ENCODE peak calls at places on chromosome 19, in seven cellular contexts. C, W, E, D, U, Q and M are unnamed samples. For H3K36me3, the result is how much of the 10 kb centered on the place peaks cover.

GRCh38 chr19:533485-534058 is 2.0 kb downstream of the CDC34 start:
- DNase-seq in W (no peak), C (no peak), D (no peak), E (no peak), Q (no peak), U (no peak), M (no peak)

GRCh38 chr19:35766571-35767104 is 8.7 kb downstream of the PROSER3 start:
- DNase-seq in E (no peak), C (no peak), Q (no peak), U (no peak), D (no peak), W (no peak), M (no peak)

GRCh38 chr19:5489511-5489910 is 34.3 kb downstream of the ZNRF4 start:
- DNase-seq in C (no peak), W (no peak), Q (no peak), E (no peak), U (no peak), D (no peak), M (no peak)

GRCh38 chr19:5953034-5953589 is 24.8 kb downstream of the RANBP3 start:
- DNase-seq in U (no peak), E (peak), C (no peak), D (peak), W (no peak), Q (no peak), M (no peak)

GRCh38 chr19:49331616-49332055 is 3.6 kb upstream of the CD37 start:
- DNase-seq in W (no peak), Q (peak), E (peak), U (peak), C (no peak), D (peak), M (peak)

GRCh38 chr19:54201980-54202379 is 1.3 kb downstream of the RPS9 start:
- DNase-seq in Q (no peak), U (no peak), W (no peak), C (no peak), E (no peak), D (no peak), M (no peak)

GRCh38 chr19:35107541-35107939 is 8.1 kb upstream of the FXYD3 start:
- DNase-seq in U (no peak), D (no peak), E (no peak), C (peak), W (no peak), Q (no peak), M (no peak)

GRCh38 chr19:32178841-32179410 is 166.5 kb upstream of the ZNF507 start:
- DNase-seq in E (no peak), Q (no peak), U (no peak), W (no peak), D (no peak), C (no peak), M (no peak)

GRCh38 chr19:1068111-1069001 is 1.4 kb downstream of the ARHGAP45 start:
- DNase-seq in E (no peak), C (peak), D (no peak), W (no peak), U (no peak), Q (no peak), M (no peak)

GRCh38 chr19:8261881-8262280 is 46.3 kb downstream of the CD320 start:
- DNase-seq in Q (peak), C (no peak), W (no peak), D (no peak), U (peak), E (no peak), M (no peak)

GRCh38 chr19:12596485-12596884 is 14.1 kb downstream of the ZNF490 start:
- DNase-seq in U (no peak), Q (no peak), D (no peak), W (no peak), C (no peak), E (no peak), M (no peak)

GRCh38 chr19:11519138-11519537 is 9.8 kb downstream of the ECSIT start:
- DNase-seq in W (no peak), C (no peak), U (no peak), D (no peak), E (no peak), Q (no peak), M (no peak)

GRCh38 chr19:39390460-39390758 is 497 bp downstream of the PAF1 start:
- DNase-seq in U (peak), E (no peak), C (no peak), Q (peak), D (no peak), W (peak), M (peak)

GRCh38 chr19:49361438-49362047 is 673 bp downstream of the TEAD2 start:
- DNase-seq in D (peak), W (peak), U (peak), E (peak), C (peak), Q (peak), M (peak)

DNA sequence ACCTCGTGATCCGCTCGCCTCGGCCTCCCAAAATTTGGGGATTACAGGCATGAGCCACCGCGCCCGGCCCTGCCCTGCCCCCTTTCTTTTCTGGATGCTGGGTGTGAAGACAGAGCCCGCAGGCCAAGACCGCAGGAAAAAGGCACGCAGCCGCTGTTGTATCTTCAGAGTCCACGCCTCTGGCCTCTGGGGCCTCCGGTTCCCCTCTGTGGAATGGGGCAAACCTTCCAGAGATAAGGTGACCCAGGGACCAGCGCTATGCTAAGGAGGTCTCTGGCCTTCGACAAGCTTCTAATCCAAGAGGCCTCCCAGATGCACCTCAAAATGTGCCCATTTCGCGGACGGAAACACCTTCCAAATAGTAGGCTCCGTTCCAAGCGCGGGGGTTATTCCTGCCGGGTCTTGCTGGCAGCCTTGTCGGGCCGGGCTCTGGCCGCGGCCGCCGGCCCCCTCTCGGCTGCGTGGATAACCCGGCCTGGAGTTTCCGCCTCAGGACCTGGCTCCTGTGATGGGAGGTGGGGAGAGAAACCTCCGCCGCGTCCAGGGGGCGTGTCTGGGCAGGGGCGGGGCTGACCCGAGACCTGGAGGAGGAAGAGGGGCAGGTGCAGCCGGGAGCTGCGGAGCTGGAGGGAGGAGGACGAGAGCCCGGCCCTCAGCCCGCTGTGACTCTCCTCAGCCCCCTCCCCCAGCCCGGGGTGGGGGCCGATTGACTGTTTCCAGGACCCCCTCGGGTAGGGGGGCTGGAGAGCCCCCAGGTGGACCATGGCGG is 13.1 kb downstream of the TJP3 start:
- DNase-seq in W (peak), C (peak), U (peak), D (peak), Q (peak), E (peak), M (peak)
- H3K4me3 ChIP-seq in W (peak), C (no peak), U (peak), D (no peak), Q (peak), E (no peak), M (peak)

DNA sequence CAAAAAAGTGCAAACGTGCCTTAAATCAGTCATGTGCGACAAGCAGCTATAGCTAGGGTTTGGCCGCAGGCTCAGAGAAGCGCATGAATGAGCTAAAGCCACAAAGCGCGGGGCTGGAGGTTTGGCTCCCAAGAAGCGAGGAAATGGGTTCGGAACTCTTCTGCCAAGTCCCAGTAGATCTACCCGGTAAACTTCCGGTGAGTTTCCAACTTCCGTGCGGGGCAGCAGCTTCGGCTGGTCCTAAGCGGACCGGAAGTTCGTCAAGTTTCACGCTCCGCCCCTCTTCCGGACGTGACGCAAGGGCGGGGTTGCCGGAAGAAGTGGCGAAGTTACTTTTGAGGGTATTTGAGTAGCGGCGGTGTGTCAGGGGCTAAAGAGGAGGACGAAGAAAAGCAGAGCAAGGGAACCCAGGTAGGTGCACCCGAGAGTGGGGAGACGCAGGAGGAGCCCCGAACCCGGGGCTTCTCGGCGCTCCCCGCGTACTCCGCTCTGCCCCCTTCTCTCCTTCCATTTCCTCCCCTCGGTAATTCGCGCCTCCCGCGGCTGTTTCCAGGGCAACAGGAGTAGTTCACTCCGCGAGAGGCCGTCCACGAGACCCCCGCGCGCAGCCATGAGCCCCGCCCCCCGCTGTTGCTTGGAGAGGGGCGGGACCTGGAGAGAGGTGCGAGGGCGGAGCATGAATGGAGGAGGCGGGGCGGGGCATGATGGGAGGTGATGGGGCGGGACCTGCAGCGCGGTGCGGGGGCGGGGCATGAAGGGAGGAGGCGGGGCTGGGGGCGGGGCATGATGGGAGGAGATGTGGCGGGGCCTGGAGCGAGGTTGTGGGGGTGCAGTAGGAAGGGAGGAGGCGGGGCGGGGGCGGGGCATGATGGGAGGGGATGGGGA is at the start of gene NR1H2:
- DNase-seq in D (peak), C (peak), U (peak), W (peak), E (peak), Q (peak), M (peak)
- TF ChIP-seq POLR2A in D (peak), C (peak), U (peak), W (peak), E (peak), Q (no peak), M (peak)

GRCh38 chr19:51713319-51714285 is 10.2 kb downstream of the HAS1 start:
- DNase-seq in W (no peak), E (no peak), D (no peak), U (no peak), Q (no peak), C (no peak), M (no peak)
- H3K36me3 ChIP-seq in W (under half), E (under half), D (under half), U (under half), Q (under half), C (under half), M (under half)

DNA sequence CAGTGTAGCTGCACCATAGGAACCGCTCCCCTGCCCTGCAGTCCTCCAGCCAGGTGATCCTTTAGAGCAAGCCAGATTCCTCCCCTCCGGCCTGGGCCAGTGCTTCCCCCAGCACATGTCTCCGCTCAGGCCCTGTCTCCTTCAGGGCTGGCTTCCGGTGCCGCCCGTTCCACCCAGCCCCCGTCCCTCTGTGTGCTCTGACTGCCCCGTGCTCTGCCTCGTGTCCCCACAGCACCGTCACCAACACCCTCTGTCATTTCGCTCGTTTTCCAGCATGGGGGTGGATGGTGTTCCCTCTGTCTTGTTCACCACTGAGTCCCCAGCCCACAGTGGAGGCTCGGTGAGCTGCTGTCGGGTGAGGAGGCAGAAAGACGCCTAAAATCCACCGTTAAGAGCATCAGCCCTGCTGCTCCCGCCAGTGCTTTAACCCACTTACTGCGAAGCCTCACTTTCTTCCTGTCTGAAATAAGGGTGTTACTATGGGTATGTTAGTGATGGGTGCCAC is 54.5 kb downstream of the TSSK6 start:
- DNase-seq in U (no peak), W (peak), D (peak), E (peak), C (peak), Q (peak), M (peak)
- H3K4me3 ChIP-seq in U (no peak), W (no peak), D (no peak), E (no peak), C (no peak), Q (no peak), M (no peak)

GRCh38 chr19:19105365-19106060 is 32.8 kb downstream of the TMEM161A start:
- DNase-seq in Q (peak), E (no peak), W (peak), U (no peak), D (peak), C (peak), M (peak)
- TF ChIP-seq POLR2A in Q (no peak), E (no peak), W (no peak), U (no peak), D (peak), C (no peak), M (no peak)

GRCh38 chr19:14473073-14473790 is 1.9 kb downstream of the PTGER1 start:
- DNase-seq in C (no peak), E (no peak), Q (no peak), W (no peak), U (no peak), D (no peak), M (no peak)
- H3K36me3 ChIP-seq in C (under half), E (under half), Q (under half), W (under half), U (under half), D (under half), M (under half)

DNA sequence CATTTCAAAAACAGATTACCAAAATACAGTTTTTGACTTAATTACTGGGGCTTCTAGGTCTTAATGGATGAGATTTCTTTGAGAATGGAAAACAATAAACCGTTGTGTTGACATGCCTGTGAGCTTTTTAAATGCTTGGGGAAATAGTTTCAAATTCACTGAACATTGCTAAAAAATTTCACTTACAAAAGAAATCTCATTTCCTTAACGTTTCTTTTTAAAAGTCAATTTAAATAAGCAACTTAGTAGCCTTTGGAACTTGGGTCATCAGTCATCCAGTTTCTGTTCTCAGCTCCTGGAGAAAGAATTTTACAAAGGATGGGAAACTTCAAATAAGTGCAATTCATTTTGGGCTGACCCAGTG is 4.4 kb downstream of the ZC3H4 start:
- DNase-seq in W (no peak), D (no peak), Q (no peak), E (no peak), C (no peak), U (no peak), M (no peak)
- H3K4me3 ChIP-seq in W (no peak), D (no peak), Q (no peak), E (peak), C (no peak), U (no peak), M (no peak)